ENCODE peak calls at places on chromosomes 7 and 10, in five cellular contexts. E is non-pigmented ciliary epithelial cell, K is fibroblast of the conjunctiva, A is heart left ventricle, C is ovary. F is an unnamed sample.

GRCh38 chr10:63614371-63614891 is 93.2 kb downstream of the REEP3 start:
- DNase-seq in E (no peak), K (no peak), A (no peak), C (no peak), F (no peak)

GRCh38 chr10:652226-652625 is 37.2 kb downstream of the DIP2C start:
- DNase-seq in E (no peak), K (no peak), A (no peak), C (peak), F (no peak)

GRCh38 chr7:85103962-85104361 is 82.9 kb downstream of the SEMA3D start:
- DNase-seq in E (no peak), K (no peak), A (no peak), C (no peak), F (no peak)

GRCh38 chr10:35182631-35183510 is 56.2 kb downstream of the CREM start:
- DNase-seq in E (no peak), K (no peak), A (no peak), C (no peak), F (no peak)

GRCh38 chr10:89481662-89482061 is 53.7 kb downstream of the SLC16A12 start:
- DNase-seq in E (peak), K (peak), A (no peak), C (no peak), F (no peak)

GRCh38 chr7:1966631-1967200 is 266.0 kb downstream of the MAD1L1 start:
- DNase-seq in E (no peak), K (no peak), A (peak), C (no peak), F (no peak)

GRCh38 chr7:120272261-120272895 is 597 bp upstream of the KCND2 start:
- DNase-seq in E (no peak), K (peak), A (no peak), C (no peak), F (peak)

GRCh38 chr10:58178811-58179210 is 88.9 kb downstream of the IPMK start:
- DNase-seq in E (no peak), K (no peak), A (no peak), C (no peak), F (no peak)

GRCh38 chr7:31497501-31497900 is 16.4 kb upstream of the ITPRID1 start:
- DNase-seq in E (no peak), K (no peak), A (no peak), C (no peak), F (no peak)